ENCODE peak calls at places on chromosomes 4 and X, in four cellular contexts. D is GM12878, E is HepG2, U is SK-N-SH. B is an unnamed sample.

GRCh38 chrX:70013483-70014222 is 36.1 kb downstream of the AWAT2 start:
- DNase-seq in D (no peak), E (no peak), U (no peak), B (no peak)

GRCh38 chr4:3707423-3708102 is 58.6 kb upstream of the ADRA2C start:
- DNase-seq in D (no peak), E (no peak), U (peak; percentile 91), B (no peak)

GRCh38 chrX:31038585-31039326 is 33.1 kb downstream of the FTHL17 start:
- DNase-seq in U (peak; percentile 40), E (peak; percentile 16), D (no peak), B (no peak)

GRCh38 chr4:25872851-25873631 is 10.3 kb upstream of the SEL1L3 start:
- DNase-seq in E (no peak), D (no peak), U (no peak), B (no peak)

GRCh38 chr4:143337600-143338287 is 1.1 kb downstream of the GAB1 start:
- DNase-seq in D (no peak), U (peak; percentile 37), E (peak; percentile 70), B (no peak)

GRCh38 chrX:154008521-154008920 is 11.2 kb downstream of the IRAK1 start:
- DNase-seq in D (no peak), U (peak; percentile 46), E (no peak), B (no peak)

GRCh38 chr4:177485528-177485927 is 43.3 kb upstream of the AGA start:
- DNase-seq in E (no peak), U (no peak), D (no peak), B (no peak)

GRCh38 chr4:176788248-176788647 is 4.5 kb downstream of the VEGFC start:
- DNase-seq in E (no peak), U (no peak), D (no peak), B (no peak)

GRCh38 chr4:51843309-51844156 is 580 bp downstream of the DCUN1D4 start:
- DNase-seq in D (no peak), U (peak; percentile 83), E (peak; percentile 28), B (peak; percentile 52)

GRCh38 chr4:6857009-6857882 is 52.4 kb upstream of the TBC1D14 start:
- DNase-seq in U (no peak), E (no peak), D (no peak), B (no peak)

GRCh38 chrX:66635360-66635759 is 3.5 kb downstream of the EDA2R start:
- DNase-seq in E (no peak), U (no peak), D (no peak), B (no peak)

GRCh38 chr4:76182463-76182862 is 31.2 kb downstream of the SCARB2 start:
- DNase-seq in U (no peak), D (no peak), E (no peak), B (no peak)

GRCh38 chr4:1654216-1654945 is 29.7 kb downstream of the FAM53A start:
- DNase-seq in U (no peak), E (no peak), D (no peak), B (no peak)

GRCh38 chr4:182470215-182470614 is 227.0 kb downstream of the TENM3 start:
- DNase-seq in D (no peak), U (no peak), E (no peak), B (no peak)

GRCh38 chr4:117093581-117093980 is 8.2 kb upstream of the TRAM1L1 start:
- DNase-seq in E (no peak), D (no peak), U (no peak), B (no peak)

GRCh38 chr4:165384186-165384585 is 5.4 kb downstream of the CPE start:
- DNase-seq in U (no peak), D (no peak), E (no peak), B (no peak)

GRCh38 chrX:16772460-16772859 is 13.8 kb upstream of the TXLNG start:
- DNase-seq in U (no peak), D (no peak), E (peak; percentile 70), B (no peak)

GRCh38 chr4:68077301-68077700 is 52.4 kb downstream of the TMPRSS11F start:
- DNase-seq in D (no peak), U (no peak), E (no peak), B (no peak)

GRCh38 chr4:123162859-123163258 is 233.7 kb upstream of the SPRY1 start:
- DNase-seq in E (peak; percentile 61), D (no peak), U (no peak), B (no peak)

GRCh38 chr4:123159479-123159878 is 237.1 kb upstream of the NUDT6 start:
- DNase-seq in U (no peak), D (no peak), E (no peak), B (no peak)

GRCh38 chr4:123166023-123166422 is 230.6 kb upstream of the SPRY1 start:
- DNase-seq in E (peak; percentile 4), U (no peak), D (no peak), B (no peak)

GRCh38 chr4:123158576-123158975 is 236.2 kb upstream of the NUDT6 start:
- DNase-seq in U (no peak), D (no peak), E (no peak), B (no peak)

GRCh38 chr4:123163501-123163900 is 233.1 kb upstream of the SPRY1 start:
- DNase-seq in E (no peak), U (no peak), D (no peak), B (no peak)
- TF ChIP-seq TAF1 in E (no peak), U (no peak), D (no peak), B (no peak)

GRCh38 chr4:46844325-46844917 is 64.6 kb downstream of the COX7B2 start:
- DNase-seq in U (peak; percentile 23), E (peak; percentile 50), D (peak; percentile 4), B (peak; percentile 0)
- TF ChIP-seq TAF1 in U (no peak), E (no peak), D (no peak), B (no peak)

GRCh38 chrX:13074297-13075262 is 30.2 kb upstream of the FAM9C start:
- DNase-seq in U (no peak), D (peak; percentile 84), E (no peak), B (no peak)

GRCh38 chrX:13076176-13076956 is 31.9 kb upstream of the FAM9C start:
- DNase-seq in U (no peak), D (no peak), E (no peak), B (no peak)

GRCh38 chrX:13078739-13079444 is 34.5 kb upstream of the FAM9C start:
- DNase-seq in D (no peak), U (no peak), E (no peak), B (no peak)

GRCh38 chrX:13080128-13080795 is 35.8 kb upstream of the FAM9C start:
- DNase-seq in D (no peak), U (no peak), E (no peak), B (no peak)

DNA sequence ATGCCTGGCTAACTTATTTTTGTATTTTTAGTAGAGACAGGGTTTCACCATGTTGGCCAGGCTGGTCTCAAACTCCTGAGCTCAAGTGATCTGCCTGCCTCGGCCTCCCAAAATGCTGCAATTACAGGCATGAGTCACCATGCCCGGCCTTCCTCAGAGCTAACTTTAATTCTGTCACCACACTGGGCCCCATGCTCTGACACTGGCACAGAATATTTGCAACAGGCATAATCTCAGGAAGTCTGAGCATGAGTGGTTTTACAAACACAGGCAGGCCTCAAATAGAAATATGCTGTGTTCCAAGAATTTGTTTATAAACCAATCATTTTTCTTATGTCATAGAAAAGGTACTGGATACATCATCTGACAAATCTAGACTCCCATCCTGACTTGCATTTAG is 32.7 kb upstream of the FAM9C start:
- DNase-seq in E (no peak), U (no peak), D (no peak), B (no peak)
- TF ChIP-seq TAF1 in E (no peak), U (no peak), D (no peak), B (no peak)

DNA sequence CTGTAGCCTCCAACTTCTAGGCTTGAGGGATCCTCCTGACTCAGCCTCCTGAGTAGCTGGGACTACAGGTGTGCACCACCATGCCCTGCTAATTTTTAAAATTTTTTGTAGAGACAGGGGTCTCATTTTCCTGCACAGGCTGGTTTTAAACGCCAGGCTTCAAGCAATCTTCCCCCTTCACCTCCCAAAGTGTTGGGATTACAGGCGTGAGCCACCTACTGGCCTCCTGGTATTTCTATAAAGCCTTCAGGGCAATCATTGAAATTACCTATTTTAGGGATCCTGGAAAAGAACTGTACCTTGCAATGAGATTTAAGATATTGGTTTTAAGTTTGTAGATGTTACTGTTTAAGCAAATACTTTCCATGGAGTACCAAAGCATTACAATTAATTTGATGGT is 13.5 kb upstream of the PLS3 start:
- DNase-seq in D (no peak), U (no peak), E (peak; percentile 7), B (no peak)
- TF ChIP-seq TAF1 in D (no peak), U (no peak), E (no peak), B (no peak)

GRCh38 chrX:78125148-78125547 is 14.3 kb downstream of the TAF9B start:
- DNase-seq in D (no peak), E (no peak), U (no peak), B (no peak)

GRCh38 chrX:78129714-78130113 is 9.7 kb downstream of the TAF9B start:
- DNase-seq in D (no peak), E (no peak), U (no peak), B (no peak)

GRCh38 chrX:78123190-78123589 is 16.3 kb downstream of the TAF9B start:
- DNase-seq in E (no peak), D (no peak), U (no peak), B (no peak)

GRCh38 chrX:78119521-78120227 is 15.6 kb downstream of the PGK1 start:
- DNase-seq in E (no peak), D (no peak), U (no peak), B (no peak)

GRCh38 chrX:78124304-78124703 is 15.1 kb downstream of the TAF9B start:
- DNase-seq in U (no peak), E (no peak), D (no peak), B (no peak)
- TF ChIP-seq TAF1 in U (no peak), E (no peak), D (no peak), B (no peak)

DNA sequence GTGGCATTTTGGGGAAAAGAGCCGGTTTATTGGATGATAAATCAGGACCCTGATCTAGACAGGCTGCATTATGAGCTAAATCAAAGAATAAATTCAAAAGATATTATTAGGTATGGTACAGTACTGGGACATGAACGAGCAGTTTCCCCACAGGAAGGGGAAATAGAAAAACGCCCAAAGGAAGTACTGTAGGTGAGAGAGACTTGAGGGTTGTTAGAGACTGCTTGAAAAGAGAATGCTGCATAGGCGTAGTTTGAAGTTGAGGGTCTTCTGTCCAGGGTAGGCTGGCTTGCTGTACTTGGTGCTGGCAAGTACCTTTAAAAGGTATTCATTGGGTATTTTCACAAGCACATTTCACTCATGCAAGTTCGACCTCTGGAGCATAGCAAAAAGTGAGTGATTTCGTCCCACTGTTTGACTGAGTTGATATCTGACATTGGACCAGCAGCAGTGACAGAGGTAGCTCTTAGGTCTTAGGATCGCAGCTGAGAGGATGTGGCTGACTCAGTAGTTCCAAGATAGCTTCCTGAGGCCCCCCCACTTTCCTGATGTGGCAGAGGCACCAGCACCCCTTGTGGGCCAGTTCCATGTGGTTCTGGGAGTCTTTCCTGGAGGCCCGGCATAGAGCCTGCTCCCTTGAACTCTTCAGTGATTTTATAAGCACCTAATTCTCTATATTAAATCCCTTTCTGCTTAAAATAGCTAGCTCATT is 64.3 kb downstream of the TMEM131L start:
- DNase-seq in U (no peak), E (no peak), D (no peak), B (no peak)
- TF ChIP-seq TAF1 in U (no peak), E (no peak), D (no peak), B (no peak)

GRCh38 chr4:141352775-141353544 is 132.3 kb downstream of the ZNF330 start:
- DNase-seq in U (no peak), E (no peak), D (no peak), B (no peak)
- TF ChIP-seq TAF1 in U (no peak), E (no peak), D (no peak), B (no peak)

GRCh38 chr4:94413085-94413685 is 38.6 kb upstream of the PDLIM5 start:
- DNase-seq in U (no peak), D (no peak), E (no peak), B (no peak)
- TF ChIP-seq TAF1 in U (no peak), D (no peak), E (no peak), B (no peak)

GRCh38 chr4:32455231-32455630 is 1735.1 kb downstream of the PCDH7 start:
- DNase-seq in E (no peak), U (no peak), D (no peak), B (no peak)
- TF ChIP-seq TAF1 in E (no peak), U (no peak), D (no peak), B (no peak)

B was measured in GM12892.